ENCODE peak calls at places on chromosomes 1 and 21, in five cellular contexts. A is osteoblast, V is HCT116, D is fibroblast of lung, H is brain microvascular endothelial cell. X is an unnamed sample. For H3K36me3, the result is how much of the 10 kb centered on the place peaks cover.

GRCh38 chr1:246907472-246907871 is 24.3 kb downstream of the AHCTF1 start:
- DNase-seq in A (no peak), V (peak), D (peak), H (peak), X (no peak)

GRCh38 chr1:37859507-37860345 is at the start of gene MTF1:
- DNase-seq in A (peak), V (peak), D (peak), H (peak), X (peak)

GRCh38 chr1:55015731-55016620 is 17.2 kb downstream of the BSND start:
- DNase-seq in A (peak), V (no peak), D (no peak), H (no peak), X (no peak)

GRCh38 chr1:118110580-118110979 is 74.4 kb downstream of the SPAG17 start:
- DNase-seq in A (no peak), V (no peak), D (no peak), H (no peak), X (no peak)

GRCh38 chr1:93416183-93416582 is 31.7 kb upstream of the FNBP1L start:
- DNase-seq in A (no peak), V (no peak), D (no peak), H (no peak), X (no peak)

GRCh38 chr1:217660353-217661062 is 29.4 kb downstream of the SPATA17 start:
- DNase-seq in A (peak), V (peak), D (peak), H (peak), X (no peak)

GRCh38 chr1:184051138-184051484 is 419 bp upstream of the TSEN15 start:
- DNase-seq in A (peak), V (peak), D (no peak), H (no peak), X (no peak)

GRCh38 chr1:75643460-75643859 is 32.5 kb upstream of the SLC44A5 start:
- DNase-seq in A (no peak), V (no peak), D (no peak), H (no peak), X (no peak)

GRCh38 chr21:26846036-26846931 is 1.1 kb upstream of the ADAMTS1 start:
- DNase-seq in A (peak), V (no peak), D (peak), H (peak), X (peak)

GRCh38 chr1:232589809-232590741 is 39.9 kb downstream of the SIPA1L2 start:
- DNase-seq in A (no peak), V (no peak), D (no peak), H (no peak), X (no peak)

GRCh38 chr1:202229376-202229775 is 35.8 kb downstream of the LGR6 start:
- DNase-seq in A (no peak), V (no peak), D (no peak), H (no peak), X (no peak)

GRCh38 chr1:29121951-29122661 is 1.6 kb downstream of the TMEM200B start:
- DNase-seq in A (peak), V (no peak), D (peak), H (no peak), X (no peak)

GRCh38 chr1:46393510-46393909 is 607 bp upstream of the FAAH start:
- DNase-seq in A (no peak), V (no peak), D (no peak), H (no peak), X (no peak)

GRCh38 chr21:36706951-36707762 is 8.2 kb downstream of the SIM2 start:
- DNase-seq in A (peak), V (no peak), D (peak), H (no peak), X (peak)

GRCh38 chr1:116775116-116775752 is 21.0 kb downstream of the CD2 start:
- DNase-seq in A (no peak), V (no peak), D (no peak), H (no peak), X (no peak)

GRCh38 chr1:7482772-7483495 is 288.2 kb upstream of the VAMP3 start:
- DNase-seq in A (peak), V (no peak), D (no peak), H (no peak), X (no peak)

GRCh38 chr21:34617753-34618339 is 2.9 kb upstream of the RCAN1 start:
- DNase-seq in A (no peak), V (no peak), D (no peak), H (no peak), X (peak)

GRCh38 chr21:34614443-34614692 is 545 bp downstream of the RCAN1 start:
- DNase-seq in A (no peak), V (no peak), D (no peak), H (no peak), X (no peak)

GRCh38 chr21:34613679-34614442 is 1.1 kb downstream of the RCAN1 start:
- DNase-seq in A (peak), V (no peak), D (no peak), H (no peak), X (no peak)

GRCh38 chr21:34614693-34615486 is at the start of gene RCAN1:
- DNase-seq in A (peak), V (peak), D (peak), H (peak), X (peak)

GRCh38 chr21:34615487-34615814 is 538 bp upstream of the RCAN1 start:
- DNase-seq in A (peak), V (no peak), D (no peak), H (no peak), X (no peak)
- H3K27ac ChIP-seq in A (peak), V (no peak), D (no peak), H (no peak), X (peak)

DNA sequence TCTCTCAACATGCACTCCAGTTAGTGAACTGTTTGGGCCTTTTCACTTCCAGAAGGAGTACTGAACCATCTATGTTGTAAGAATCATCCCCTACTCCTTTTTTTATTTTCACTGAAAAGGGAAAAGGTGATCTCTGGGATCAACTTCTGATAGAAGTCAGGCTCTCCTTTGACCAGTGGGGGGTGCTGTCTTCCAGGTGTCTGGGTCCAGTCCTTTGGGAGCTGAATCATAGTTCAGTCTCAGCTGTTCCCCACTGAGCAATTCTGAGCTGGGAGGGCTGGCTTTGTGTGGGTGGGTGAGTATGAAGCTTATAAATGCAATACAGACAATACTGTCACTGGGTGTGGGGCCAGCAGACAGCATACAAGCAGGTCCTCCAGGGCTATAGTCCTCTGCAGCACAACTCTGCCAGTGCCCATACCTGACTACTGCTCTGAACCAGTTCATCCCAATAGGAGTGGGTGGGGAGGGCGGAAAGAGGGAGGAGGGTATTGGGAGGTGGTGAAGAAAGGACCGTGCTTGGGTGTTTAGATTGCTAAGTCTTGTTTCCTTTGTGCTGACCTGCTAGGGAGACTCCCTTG is 12.5 kb upstream of the SARS1 start:
- DNase-seq in A (peak), V (no peak), D (peak), H (peak), X (peak)
- TF ChIP-seq CTCF in A (peak), V (peak), D (peak), H (peak), X (peak)

DNA sequence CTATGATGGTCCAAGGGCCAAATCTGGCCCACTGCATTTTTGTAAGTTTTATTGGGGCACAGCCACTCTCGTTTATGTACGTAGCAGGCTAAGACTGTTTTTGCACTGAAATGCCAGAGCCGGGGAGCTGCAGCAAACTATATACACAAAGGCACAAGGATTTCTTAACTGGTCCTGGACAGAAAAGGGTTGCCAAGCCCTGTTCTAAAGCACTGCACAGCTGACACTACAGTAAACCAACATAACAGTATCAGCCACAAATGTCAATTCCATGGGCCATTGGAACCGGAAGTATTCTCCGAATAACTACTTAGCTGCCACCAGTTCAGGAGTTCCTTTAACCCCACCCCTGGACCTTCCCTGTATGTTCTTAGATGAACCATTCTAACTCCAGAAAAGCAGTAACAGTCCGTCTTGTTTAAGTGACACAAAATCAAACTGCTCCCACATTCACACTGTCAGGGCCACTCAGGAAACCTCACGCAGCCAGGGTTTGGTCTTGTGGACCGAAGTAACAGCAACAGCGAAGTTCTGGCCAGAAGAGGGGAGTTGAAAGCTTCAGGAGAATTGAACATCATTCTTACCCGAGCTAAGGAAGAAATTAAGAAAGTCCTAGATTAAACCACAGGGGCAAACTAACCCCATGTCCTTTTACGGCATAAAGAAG is 49.1 kb downstream of the COQ8A start:
- DNase-seq in A (no peak), V (no peak), D (no peak), H (no peak), X (no peak)
- H3K36me3 ChIP-seq in A (under half), V (under half), D (under half), H (under half), X (under half)

DNA sequence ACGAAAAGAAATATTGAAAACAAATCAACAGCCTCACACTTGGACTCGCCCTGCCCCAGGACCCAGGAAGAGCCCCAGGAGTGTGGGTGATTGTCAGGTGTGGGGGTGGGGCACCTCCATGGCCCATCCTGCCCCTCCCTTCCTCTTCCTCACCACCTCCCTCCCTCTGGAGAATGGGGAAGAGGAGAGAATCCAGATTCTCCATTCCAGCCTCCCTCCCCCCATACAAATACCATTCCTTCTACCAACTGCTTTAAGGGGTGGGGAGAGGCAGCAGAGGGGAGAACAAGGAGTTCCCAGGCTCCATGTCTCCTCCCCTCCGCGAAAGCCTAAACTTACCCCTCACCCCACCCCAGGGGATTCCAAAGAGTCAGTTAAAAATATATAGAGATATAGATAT is 36.7 kb downstream of the MEF2D start:
- DNase-seq in A (peak), V (no peak), D (no peak), H (no peak), X (no peak)
- H3K27ac ChIP-seq in A (no peak), V (no peak), D (no peak), H (no peak), X (no peak)

DNA sequence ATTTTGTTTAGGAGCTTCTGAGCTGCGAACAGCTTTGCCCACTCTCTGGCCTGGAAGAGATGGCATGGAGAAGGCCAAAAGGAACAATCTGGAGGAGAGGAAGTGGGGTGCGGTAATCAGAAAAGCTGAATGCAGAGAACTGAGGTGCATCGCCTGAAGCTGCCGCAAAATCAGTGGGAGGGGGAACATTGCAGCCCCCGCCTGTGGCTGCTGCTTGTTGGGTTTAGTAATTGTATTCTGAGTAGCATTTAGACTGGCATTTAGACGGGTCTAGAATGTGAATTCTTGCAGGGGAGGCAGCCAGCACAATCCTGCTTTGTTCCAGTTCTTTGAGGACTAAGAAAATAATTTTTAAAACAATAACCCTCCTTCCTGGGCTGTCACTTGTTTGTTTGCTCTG is 25.4 kb downstream of the NFASC start:
- DNase-seq in A (no peak), V (no peak), D (no peak), H (no peak), X (no peak)
- TF ChIP-seq CTCF in A (no peak), V (no peak), D (no peak), H (no peak), X (no peak)

X was measured in right lobe of liver.